ENCODE peak calls at places on chromosomes 6 and 20, in six cellular contexts. N is OCI-LY7; L is IMR-90; P is uterus; V is mucosa of descending colon; K is CD8-positive, alpha-beta memory T cell. R is an unnamed sample.

GRCh38 chr6:168118935-168119334 is 39.9 kb upstream of the FRMD1 start:
- DNase-seq in K (no peak), N (no peak), P (peak; percentile 3), L (no peak), V (no peak), R (no peak)

GRCh38 chr6:79818471-79818870 is 128.9 kb downstream of the ELOVL4 start:
- DNase-seq in N (no peak), K (no peak), L (no peak), V (no peak), P (no peak), R (no peak)

GRCh38 chr6:7893342-7893741 is 17.2 kb downstream of the TXNDC5 start:
- DNase-seq in L (no peak), N (no peak), P (no peak), K (no peak), V (no peak), R (no peak)

GRCh38 chr6:30725713-30726505 is 5.8 kb downstream of the TUBB start:
- DNase-seq in V (no peak), K (no peak), L (peak; percentile 68), N (peak; percentile 38), P (no peak), R (peak; percentile 51)

GRCh38 chr6:168735268-168735949 is 294.4 kb downstream of the SMOC2 start:
- DNase-seq in P (no peak), L (no peak), N (no peak), V (no peak), K (no peak), R (no peak)

GRCh38 chr6:34182751-34183531 is 37.1 kb upstream of the GRM4 start:
- DNase-seq in P (no peak), V (no peak), L (no peak), K (peak; percentile 67), N (peak; percentile 48), R (no peak)

GRCh38 chr20:18144541-18145099 is 7.0 kb downstream of the KAT14 start:
- DNase-seq in N (no peak), P (no peak), L (no peak), V (no peak), K (no peak), R (no peak)

GRCh38 chr20:53691060-53691810 is 97.6 kb upstream of the ZNF217 start:
- DNase-seq in P (no peak), V (no peak), K (no peak), L (peak; percentile 10), N (no peak), R (no peak)

GRCh38 chr6:33988121-33989015 is 157.5 kb downstream of the GRM4 start:
- DNase-seq in K (no peak), N (no peak), L (no peak), V (peak; percentile 82), P (no peak), R (peak; percentile 91)

GRCh38 chr6:121090492-121090891 is 243.8 kb downstream of the TBC1D32 start:
- DNase-seq in L (no peak), V (no peak), P (no peak), N (no peak), K (no peak), R (no peak)

GRCh38 chr6:169075211-169075621 is 178.4 kb downstream of the THBS2 start:
- DNase-seq in P (peak; percentile 90), N (no peak), V (peak; percentile 64), L (peak; percentile 89), K (no peak), R (no peak)

GRCh38 chr6:148342146-148343027 is at the start of gene SASH1:
- DNase-seq in N (no peak), P (peak; percentile 57), K (no peak), V (peak; percentile 67), L (peak; percentile 77), R (peak; percentile 74)

GRCh38 chr6:79201127-79201526 is 33.4 kb downstream of the HMGN3 start:
- DNase-seq in K (no peak), N (no peak), L (no peak), V (no peak), P (no peak), R (no peak)

GRCh38 chr20:3663031-3663701 is at the start of gene GFRA4:
- DNase-seq in K (no peak), N (no peak), P (no peak), L (no peak), V (peak; percentile 29), R (no peak)

GRCh38 chr6:32436995-32437836 is 2.5 kb upstream of the HLA-DRA start:
- DNase-seq in N (peak; percentile 93), K (no peak), V (no peak), P (no peak), L (peak; percentile 17), R (no peak)

GRCh38 chr6:40075051-40075445 is 140.8 kb upstream of the MOCS1 start:
- DNase-seq in K (no peak), L (no peak), V (no peak), N (no peak), P (no peak), R (no peak)

GRCh38 chr6:141103246-141103645 is 1029.5 kb upstream of the GJE1 start:
- DNase-seq in P (no peak), K (no peak), N (no peak), V (no peak), L (peak; percentile 59), R (no peak)

GRCh38 chr6:158730175-158730907 is 80.5 kb downstream of the SYTL3 start:
- DNase-seq in N (no peak), K (no peak), L (no peak), V (no peak), P (no peak), R (no peak)

GRCh38 chr20:46400253-46400652 is 6.2 kb downstream of the ELMO2 start:
- DNase-seq in N (no peak), K (no peak), L (peak; percentile 80), P (peak; percentile 28), V (no peak), R (no peak)

GRCh38 chr20:35010405-35011192 is 54.9 kb downstream of the MYH7B start:
- DNase-seq in K (no peak), V (no peak), N (no peak), L (no peak), P (no peak), R (no peak)

GRCh38 chr6:120681204-120681603 is 653.1 kb downstream of the TBC1D32 start:
- DNase-seq in P (no peak), L (no peak), K (no peak), N (no peak), V (no peak), R (no peak)

GRCh38 chr20:37980876-37981275 is 52.4 kb downstream of the TTI1 start:
- DNase-seq in P (no peak), K (no peak), V (no peak), N (no peak), L (no peak), R (no peak)

GRCh38 chr6:167858842-167859520 is 32.3 kb downstream of the AFDN start:
- DNase-seq in N (no peak), L (no peak), P (no peak), V (no peak), K (no peak), R (no peak)

GRCh38 chr20:63696311-63696627 is 183 bp upstream of the TNFRSF6B start:
- DNase-seq in V (peak; percentile 87), L (no peak), N (peak; percentile 20), K (no peak), P (no peak), R (peak; percentile 44)

GRCh38 chr6:61585504-61585903 is 700.5 kb downstream of the KHDRBS2 start:
- DNase-seq in P (no peak), K (no peak), V (no peak), L (no peak), N (no peak), R (no peak)
- H3K9me3 ChIP-seq in P (no peaks in the 10 kb centered on the region), K (no peaks in the 10 kb centered on the region), V (peaks cover 48% of the 10 kb centered on the region), L (no peaks in the 10 kb centered on the region), N (no peaks in the 10 kb centered on the region), R (no peaks in the 10 kb centered on the region)

GRCh38 chr6:35601331-35602132 is 87.2 kb downstream of the FKBP5 start:
- DNase-seq in N (no peak), P (peak; percentile 64), K (peak; percentile 49), V (no peak), L (peak; percentile 93), R (peak; percentile 26)

GRCh38 chr6:35600659-35601125 is 88.0 kb upstream of the TULP1 start:
- DNase-seq in P (no peak), V (no peak), L (no peak), N (no peak), K (no peak), R (no peak)

GRCh38 chr6:35602133-35602946 is 86.4 kb downstream of the FKBP5 start:
- DNase-seq in N (no peak), K (no peak), V (no peak), P (no peak), L (peak; percentile 32), R (no peak)

GRCh38 chr6:35596448-35597442 is 84.0 kb upstream of the TULP1 start:
- DNase-seq in N (no peak), L (peak; percentile 85), V (no peak), K (no peak), P (no peak), R (no peak)

DNA sequence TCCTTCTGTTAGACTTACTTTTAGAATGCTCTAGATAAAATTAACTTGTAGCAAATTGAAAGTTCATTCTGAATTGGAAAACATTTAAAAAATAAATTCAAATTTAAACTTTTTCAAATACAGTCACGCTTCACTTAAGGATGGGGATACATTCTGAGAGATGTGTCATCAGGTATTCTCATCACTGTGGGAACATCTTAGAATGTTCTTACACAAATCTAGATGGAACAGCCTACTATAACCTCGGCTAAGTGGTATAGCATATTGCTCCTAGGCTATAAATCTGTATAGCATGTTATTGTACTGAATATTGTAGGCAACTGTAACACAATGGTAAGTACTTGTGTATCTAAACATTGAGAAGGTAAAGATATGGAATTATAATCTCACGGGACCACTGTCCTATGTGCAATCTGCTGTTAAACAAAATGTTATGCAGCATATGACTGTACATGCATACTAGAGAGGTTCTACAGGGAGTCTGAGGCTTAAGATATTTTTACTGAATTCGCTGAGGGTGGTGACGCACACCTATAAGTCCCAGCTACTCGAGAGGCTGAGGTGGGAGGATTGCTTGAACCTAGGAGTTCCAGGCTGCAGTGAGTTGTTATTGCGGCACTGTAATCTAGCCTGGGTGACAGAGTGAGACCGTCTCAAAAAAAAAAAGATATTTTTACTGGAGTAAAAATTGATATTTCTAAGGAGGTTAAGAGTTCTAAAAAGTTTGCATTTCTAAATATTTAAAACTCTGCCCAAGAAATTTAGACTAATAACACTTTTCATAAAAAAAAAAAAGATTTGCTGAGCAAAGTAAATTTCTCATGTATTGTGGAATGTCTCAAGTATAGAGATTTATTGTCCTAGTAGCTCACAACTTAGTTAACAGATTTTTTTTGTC is 87.3 kb upstream of the TULP1 start:
- DNase-seq in V (no peak), N (no peak), P (no peak), K (no peak), L (peak; percentile 48), R (no peak)
- H3K9me3 ChIP-seq in V (no peaks in the 10 kb centered on the region), N (no peaks in the 10 kb centered on the region), P (no peaks in the 10 kb centered on the region), K (no peaks in the 10 kb centered on the region), L (no peaks in the 10 kb centered on the region), R (no peaks in the 10 kb centered on the region)

GRCh38 chr6:27295301-27296079 is 16.6 kb downstream of the POM121L2 start:
- DNase-seq in N (no peak), L (peak; percentile 85), P (no peak), K (no peak), V (no peak), R (peak; percentile 46)
- H3K9me3 ChIP-seq in N (no peaks in the 10 kb centered on the region), L (no peaks in the 10 kb centered on the region), P (no peaks in the 10 kb centered on the region), K (peaks cover 10% of the 10 kb centered on the region), V (no peaks in the 10 kb centered on the region), R (no peaks in the 10 kb centered on the region)

DNA sequence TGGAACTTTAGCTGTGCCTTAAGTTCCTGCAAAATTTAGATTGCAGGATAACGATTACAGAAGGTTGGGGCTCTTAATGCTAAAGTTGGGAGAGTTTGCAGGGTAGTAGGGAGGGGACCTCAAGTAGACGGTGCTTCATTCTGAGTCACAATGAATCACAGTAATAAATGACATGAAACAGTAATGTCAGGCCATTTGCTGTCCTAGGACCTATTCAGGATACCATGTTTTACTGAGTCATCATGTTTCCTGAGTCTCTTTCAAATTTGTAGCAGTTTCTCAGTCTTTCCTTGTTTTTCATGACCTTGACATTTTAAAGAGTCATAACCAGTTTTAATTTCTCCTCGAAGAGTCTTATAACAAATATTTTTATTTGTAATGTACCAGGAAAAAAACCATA is 406.9 kb upstream of the MAP3K7 start:
- DNase-seq in V (no peak), L (no peak), N (no peak), P (no peak), K (no peak), R (no peak)
- H3K9me3 ChIP-seq in V (no peaks in the 10 kb centered on the region), L (no peaks in the 10 kb centered on the region), N (no peaks in the 10 kb centered on the region), P (no peaks in the 10 kb centered on the region), K (no peaks in the 10 kb centered on the region), R (no peaks in the 10 kb centered on the region)

R was measured in SJCRH30.